ENCODE peak calls at places on chromosome 4, in eight cellular contexts. One of them, this sample, is unnamed.

GRCh38 chr4:129336457-129336856 is 240.5 kb downstream of the C4orf33 start:
- DNase-seq in BJ: no peak
- DNase-seq in right lobe of liver: no peak
- DNase-seq in tibial artery: no peak
- DNase-seq in psoas muscle: no peak
- DNase-seq in CD8-positive, alpha-beta T cell: no peak
- DNase-seq in ascending aorta: no peak
- DNase-seq in BE2C: no peak
- DNase-seq in this sample: no peak

GRCh38 chr4:3409571-3410091 is 32.1 kb upstream of the HGFAC start:
- DNase-seq in tibial artery: no peak
- DNase-seq in BE2C: no peak
- DNase-seq in right lobe of liver: peak; percentile 74
- DNase-seq in psoas muscle: peak; percentile 30
- DNase-seq in BJ: no peak
- DNase-seq in ascending aorta: no peak
- DNase-seq in CD8-positive, alpha-beta T cell: no peak
- DNase-seq in this sample: peak; percentile 47

GRCh38 chr4:84852081-84852480 is 114.4 kb downstream of the WDFY3 start:
- DNase-seq in BJ: no peak
- DNase-seq in CD8-positive, alpha-beta T cell: no peak
- DNase-seq in psoas muscle: no peak
- DNase-seq in ascending aorta: no peak
- DNase-seq in BE2C: no peak
- DNase-seq in tibial artery: no peak
- DNase-seq in right lobe of liver: no peak
- DNase-seq in this sample: no peak

GRCh38 chr4:8038083-8038482 is 98.4 kb upstream of the AFAP1 start:
- DNase-seq in BE2C: no peak
- DNase-seq in psoas muscle: no peak
- DNase-seq in ascending aorta: no peak
- DNase-seq in CD8-positive, alpha-beta T cell: no peak
- DNase-seq in right lobe of liver: no peak
- DNase-seq in tibial artery: no peak
- DNase-seq in BJ: no peak
- DNase-seq in this sample: no peak

GRCh38 chr4:2623442-2623841 is 87.0 kb downstream of the FAM193A start:
- DNase-seq in right lobe of liver: no peak
- DNase-seq in CD8-positive, alpha-beta T cell: no peak
- DNase-seq in psoas muscle: no peak
- DNase-seq in BE2C: no peak
- DNase-seq in tibial artery: no peak
- DNase-seq in ascending aorta: no peak
- DNase-seq in BJ: no peak
- DNase-seq in this sample: peak; percentile 33

GRCh38 chr4:10608501-10609219 is 75.9 kb downstream of the CLNK start:
- DNase-seq in CD8-positive, alpha-beta T cell: no peak
- DNase-seq in BE2C: no peak
- DNase-seq in tibial artery: no peak
- DNase-seq in psoas muscle: no peak
- DNase-seq in right lobe of liver: no peak
- DNase-seq in ascending aorta: no peak
- DNase-seq in BJ: no peak
- DNase-seq in this sample: no peak

GRCh38 chr4:94909645-94910044 is 151.9 kb downstream of the BMPR1B start:
- DNase-seq in psoas muscle: no peak
- DNase-seq in CD8-positive, alpha-beta T cell: no peak
- DNase-seq in BJ: no peak
- DNase-seq in BE2C: no peak
- DNase-seq in right lobe of liver: no peak
- DNase-seq in tibial artery: no peak
- DNase-seq in ascending aorta: no peak
- DNase-seq in this sample: no peak

GRCh38 chr4:175536852-175537453 is 275.1 kb downstream of the GPM6A start:
- DNase-seq in tibial artery: no peak
- DNase-seq in BJ: no peak
- DNase-seq in CD8-positive, alpha-beta T cell: no peak
- DNase-seq in BE2C: no peak
- DNase-seq in ascending aorta: no peak
- DNase-seq in psoas muscle: no peak
- DNase-seq in right lobe of liver: no peak
- DNase-seq in this sample: no peak

GRCh38 chr4:81502561-81502960 is 30.9 kb upstream of the RASGEF1B start:
- DNase-seq in BJ: no peak
- DNase-seq in CD8-positive, alpha-beta T cell: no peak
- DNase-seq in psoas muscle: no peak
- DNase-seq in ascending aorta: no peak
- DNase-seq in tibial artery: no peak
- DNase-seq in right lobe of liver: no peak
- DNase-seq in BE2C: no peak
- DNase-seq in this sample: no peak

GRCh38 chr4:74408639-74409038 is 36.3 kb upstream of the AREG start:
- DNase-seq in ascending aorta: no peak
- DNase-seq in psoas muscle: no peak
- DNase-seq in tibial artery: no peak
- DNase-seq in right lobe of liver: no peak
- DNase-seq in CD8-positive, alpha-beta T cell: no peak
- DNase-seq in BJ: no peak
- DNase-seq in BE2C: no peak
- DNase-seq in this sample: no peak

GRCh38 chr4:153834901-153835300 is 46.0 kb upstream of the SFRP2 start:
- DNase-seq in right lobe of liver: no peak
- DNase-seq in CD8-positive, alpha-beta T cell: no peak
- DNase-seq in BE2C: no peak
- DNase-seq in tibial artery: no peak
- DNase-seq in BJ: no peak
- DNase-seq in ascending aorta: no peak
- DNase-seq in psoas muscle: no peak
- DNase-seq in this sample: no peak

GRCh38 chr4:102139932-102140331 is 205.3 kb downstream of the SLC39A8 start:
- DNase-seq in ascending aorta: no peak
- DNase-seq in BE2C: no peak
- DNase-seq in BJ: no peak
- DNase-seq in psoas muscle: no peak
- DNase-seq in tibial artery: no peak
- DNase-seq in right lobe of liver: no peak
- DNase-seq in CD8-positive, alpha-beta T cell: no peak
- DNase-seq in this sample: no peak

GRCh38 chr4:140635606-140636005 is 66.8 kb upstream of the UCP1 start:
- DNase-seq in ascending aorta: no peak
- DNase-seq in BJ: no peak
- DNase-seq in BE2C: no peak
- DNase-seq in tibial artery: no peak
- DNase-seq in right lobe of liver: peak; percentile 60
- DNase-seq in psoas muscle: peak; percentile 32
- DNase-seq in CD8-positive, alpha-beta T cell: no peak
- DNase-seq in this sample: peak; percentile 73

GRCh38 chr4:150583287-150584197 is 1.6 kb downstream of the MAB21L2 start:
- DNase-seq in ascending aorta: no peak
- DNase-seq in psoas muscle: no peak
- DNase-seq in BE2C: peak; percentile 68
- DNase-seq in CD8-positive, alpha-beta T cell: no peak
- DNase-seq in BJ: no peak
- DNase-seq in tibial artery: no peak
- DNase-seq in right lobe of liver: peak; percentile 83
- DNase-seq in this sample: no peak

GRCh38 chr4:17091104-17091503 is 192.7 kb upstream of the LDB2 start:
- DNase-seq in CD8-positive, alpha-beta T cell: no peak
- DNase-seq in right lobe of liver: no peak
- DNase-seq in BE2C: no peak
- DNase-seq in BJ: no peak
- DNase-seq in psoas muscle: no peak
- DNase-seq in tibial artery: no peak
- DNase-seq in ascending aorta: no peak
- DNase-seq in this sample: no peak

GRCh38 chr4:83297548-83298260 is 13.1 kb upstream of the COQ2 start:
- DNase-seq in CD8-positive, alpha-beta T cell: no peak
- DNase-seq in tibial artery: no peak
- DNase-seq in BE2C: no peak
- DNase-seq in psoas muscle: no peak
- DNase-seq in right lobe of liver: no peak
- DNase-seq in ascending aorta: no peak
- DNase-seq in BJ: no peak
- DNase-seq in this sample: no peak
- H3K36me3 ChIP-seq in CD8-positive, alpha-beta T cell: peaks cover 6% of the 10 kb centered on the region
- H3K36me3 ChIP-seq in tibial artery: no peaks in the 10 kb centered on the region
- H3K36me3 ChIP-seq in BE2C: no peaks in the 10 kb centered on the region
- H3K36me3 ChIP-seq in psoas muscle: no peaks in the 10 kb centered on the region
- H3K36me3 ChIP-seq in right lobe of liver: no peaks in the 10 kb centered on the region
- H3K36me3 ChIP-seq in ascending aorta: no peaks in the 10 kb centered on the region
- H3K36me3 ChIP-seq in BJ: no peaks in the 10 kb centered on the region
- H3K36me3 ChIP-seq in this sample: no peaks in the 10 kb centered on the region

GRCh38 chr4:13539721-13540445 is 4.4 kb downstream of the NKX3-2 start:
- DNase-seq in tibial artery: no peak
- DNase-seq in CD8-positive, alpha-beta T cell: no peak
- DNase-seq in ascending aorta: no peak
- DNase-seq in BJ: no peak
- DNase-seq in right lobe of liver: no peak
- DNase-seq in psoas muscle: no peak
- DNase-seq in BE2C: no peak
- DNase-seq in this sample: no peak
- H3K4me3 ChIP-seq in tibial artery: no peak overlapping the region
- H3K4me3 ChIP-seq in CD8-positive, alpha-beta T cell: peak overlapping the region; percentile 20
- H3K4me3 ChIP-seq in ascending aorta: no peak overlapping the region
- H3K4me3 ChIP-seq in BJ: no peak overlapping the region
- H3K4me3 ChIP-seq in right lobe of liver: no peak overlapping the region
- H3K4me3 ChIP-seq in psoas muscle: peak overlapping the region; percentile 7
- H3K4me3 ChIP-seq in BE2C: no peak overlapping the region
- H3K4me3 ChIP-seq in this sample: no peak overlapping the region

GRCh38 chr4:518569-519083 is 19.6 kb downstream of the PIGG start:
- DNase-seq in right lobe of liver: no peak
- DNase-seq in CD8-positive, alpha-beta T cell: no peak
- DNase-seq in BE2C: no peak
- DNase-seq in ascending aorta: no peak
- DNase-seq in psoas muscle: no peak
- DNase-seq in BJ: no peak
- DNase-seq in tibial artery: no peak
- DNase-seq in this sample: no peak
- H3K36me3 ChIP-seq in right lobe of liver: peaks cover 13% of the 10 kb centered on the region
- H3K36me3 ChIP-seq in CD8-positive, alpha-beta T cell: peaks cover 33% of the 10 kb centered on the region
- H3K36me3 ChIP-seq in BE2C: peaks cover 60% of the 10 kb centered on the region
- H3K36me3 ChIP-seq in ascending aorta: peaks cover 85% of the 10 kb centered on the region
- H3K36me3 ChIP-seq in psoas muscle: peaks cover 8% of the 10 kb centered on the region
- H3K36me3 ChIP-seq in BJ: peaks cover 39% of the 10 kb centered on the region
- H3K36me3 ChIP-seq in tibial artery: peaks cover 82% of the 10 kb centered on the region
- H3K36me3 ChIP-seq in this sample: peaks cover 58% of the 10 kb centered on the region

GRCh38 chr4:185259719-185260118 is 50.3 kb downstream of the SNX25 start:
- DNase-seq in BJ: no peak
- DNase-seq in CD8-positive, alpha-beta T cell: no peak
- DNase-seq in right lobe of liver: no peak
- DNase-seq in ascending aorta: no peak
- DNase-seq in BE2C: no peak
- DNase-seq in tibial artery: no peak
- DNase-seq in psoas muscle: no peak
- DNase-seq in this sample: no peak

GRCh38 chr4:185257694-185258093 is 48.3 kb downstream of the SNX25 start:
- DNase-seq in tibial artery: no peak
- DNase-seq in BE2C: no peak
- DNase-seq in psoas muscle: no peak
- DNase-seq in BJ: no peak
- DNase-seq in ascending aorta: no peak
- DNase-seq in right lobe of liver: no peak
- DNase-seq in CD8-positive, alpha-beta T cell: no peak
- DNase-seq in this sample: no peak

GRCh38 chr4:185265942-185266341 is 56.5 kb downstream of the SNX25 start:
- DNase-seq in BE2C: no peak
- DNase-seq in CD8-positive, alpha-beta T cell: no peak
- DNase-seq in tibial artery: no peak
- DNase-seq in ascending aorta: no peak
- DNase-seq in psoas muscle: no peak
- DNase-seq in right lobe of liver: no peak
- DNase-seq in BJ: no peak
- DNase-seq in this sample: no peak

GRCh38 chr4:185261971-185262370 is 52.6 kb downstream of the SNX25 start:
- DNase-seq in psoas muscle: no peak
- DNase-seq in right lobe of liver: no peak
- DNase-seq in tibial artery: no peak
- DNase-seq in BJ: no peak
- DNase-seq in BE2C: no peak
- DNase-seq in ascending aorta: no peak
- DNase-seq in CD8-positive, alpha-beta T cell: no peak
- DNase-seq in this sample: no peak

DNA sequence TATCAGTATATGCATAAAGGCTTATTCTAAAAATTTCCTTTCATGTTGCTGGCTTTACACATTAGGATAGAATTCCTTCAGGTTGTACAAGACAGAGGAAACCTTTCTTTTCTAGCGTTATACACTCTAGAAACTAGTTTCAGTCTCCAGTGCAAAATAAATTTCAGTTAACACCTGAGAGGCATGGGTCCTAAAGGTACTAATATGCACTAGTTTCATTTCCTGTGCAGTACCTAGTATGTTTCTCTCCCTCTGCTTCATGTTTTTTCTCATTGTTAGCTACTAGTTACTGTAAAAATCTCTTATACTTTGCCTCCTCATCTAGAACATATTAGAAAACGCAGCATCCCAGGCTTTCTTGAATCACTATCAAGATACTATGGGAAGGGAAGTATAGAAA is 54.0 kb downstream of the SNX25 start:
- DNase-seq in ascending aorta: no peak
- DNase-seq in BJ: no peak
- DNase-seq in CD8-positive, alpha-beta T cell: no peak
- DNase-seq in right lobe of liver: no peak
- DNase-seq in psoas muscle: no peak
- DNase-seq in BE2C: no peak
- DNase-seq in tibial artery: no peak
- DNase-seq in this sample: no peak
- H3K4me3 ChIP-seq in ascending aorta: no peak overlapping the region
- H3K4me3 ChIP-seq in BJ: no peak overlapping the region
- H3K4me3 ChIP-seq in CD8-positive, alpha-beta T cell: no peak overlapping the region
- H3K4me3 ChIP-seq in right lobe of liver: no peak overlapping the region
- H3K4me3 ChIP-seq in psoas muscle: no peak overlapping the region
- H3K4me3 ChIP-seq in BE2C: no peak overlapping the region
- H3K4me3 ChIP-seq in tibial artery: no peak overlapping the region
- H3K4me3 ChIP-seq in this sample: no peak overlapping the region

GRCh38 chr4:124696182-124696581 is 16.4 kb downstream of the ANKRD50 start:
- DNase-seq in psoas muscle: no peak
- DNase-seq in BE2C: no peak
- DNase-seq in ascending aorta: no peak
- DNase-seq in CD8-positive, alpha-beta T cell: no peak
- DNase-seq in BJ: no peak
- DNase-seq in tibial artery: no peak
- DNase-seq in right lobe of liver: no peak
- DNase-seq in this sample: no peak
- H3K36me3 ChIP-seq in psoas muscle: no peaks in the 10 kb centered on the region
- H3K36me3 ChIP-seq in BE2C: peaks cover 4% of the 10 kb centered on the region
- H3K36me3 ChIP-seq in ascending aorta: peaks cover 6% of the 10 kb centered on the region
- H3K36me3 ChIP-seq in CD8-positive, alpha-beta T cell: no peaks in the 10 kb centered on the region
- H3K36me3 ChIP-seq in BJ: peaks cover 3% of the 10 kb centered on the region
- H3K36me3 ChIP-seq in tibial artery: peaks cover 11% of the 10 kb centered on the region
- H3K36me3 ChIP-seq in right lobe of liver: no peaks in the 10 kb centered on the region
- H3K36me3 ChIP-seq in this sample: no peaks in the 10 kb centered on the region

GRCh38 chr4:823761-824460 is 2.0 kb downstream of the CPLX1 start:
- DNase-seq in tibial artery: peak; percentile 7
- DNase-seq in CD8-positive, alpha-beta T cell: no peak
- DNase-seq in BE2C: peak; percentile 19
- DNase-seq in ascending aorta: no peak
- DNase-seq in BJ: no peak
- DNase-seq in right lobe of liver: peak; percentile 48
- DNase-seq in psoas muscle: peak; percentile 26
- DNase-seq in this sample: peak; percentile 56
- H3K4me3 ChIP-seq in tibial artery: no peak overlapping the region
- H3K4me3 ChIP-seq in CD8-positive, alpha-beta T cell: no peak overlapping the region
- H3K4me3 ChIP-seq in BE2C: peak overlapping the region; percentile 74
- H3K4me3 ChIP-seq in ascending aorta: no peak overlapping the region
- H3K4me3 ChIP-seq in BJ: no peak overlapping the region
- H3K4me3 ChIP-seq in right lobe of liver: no peak overlapping the region
- H3K4me3 ChIP-seq in psoas muscle: no peak overlapping the region
- H3K4me3 ChIP-seq in this sample: no peak overlapping the region

GRCh38 chr4:13590766-13591165 is 36.8 kb downstream of the BOD1L1 start:
- DNase-seq in right lobe of liver: no peak
- DNase-seq in CD8-positive, alpha-beta T cell: no peak
- DNase-seq in tibial artery: no peak
- DNase-seq in BJ: no peak
- DNase-seq in ascending aorta: no peak
- DNase-seq in BE2C: no peak
- DNase-seq in psoas muscle: no peak
- DNase-seq in this sample: no peak
- H3K36me3 ChIP-seq in right lobe of liver: peaks cover 7% of the 10 kb centered on the region
- H3K36me3 ChIP-seq in CD8-positive, alpha-beta T cell: peaks cover 53% of the 10 kb centered on the region
- H3K36me3 ChIP-seq in tibial artery: peaks cover 77% of the 10 kb centered on the region
- H3K36me3 ChIP-seq in BJ: peaks cover 7% of the 10 kb centered on the region
- H3K36me3 ChIP-seq in ascending aorta: peaks cover 93% of the 10 kb centered on the region
- H3K36me3 ChIP-seq in BE2C: peaks cover 28% of the 10 kb centered on the region
- H3K36me3 ChIP-seq in psoas muscle: peaks cover 9% of the 10 kb centered on the region
- H3K36me3 ChIP-seq in this sample: peaks cover 100% of the 10 kb centered on the region

This sample was measured in upper lobe of right lung.